ENCODE peak calls at places on chromosomes 5 and 9, in nine cellular contexts. One of them, this sample, is unnamed. For H3K27me3, the result is how much of the 10 kb centered on the place peaks cover.

GRCh38 chr5:127582723-127583370 is 65.4 kb downstream of the PRRC1 start:
- DNase-seq in brain microvascular endothelial cell: no peak
- DNase-seq in fibroblast of lung: peak
- DNase-seq in IMR-90: no peak
- DNase-seq in H9: no peak
- DNase-seq in heart left ventricle: no peak
- DNase-seq in right lobe of liver: no peak
- DNase-seq in PC-3: no peak
- DNase-seq in bronchial epithelial cell: no peak
- DNase-seq in this sample: no peak

GRCh38 chr5:100616981-100617380 is 81.8 kb downstream of the FAM174A start:
- DNase-seq in brain microvascular endothelial cell: no peak
- DNase-seq in fibroblast of lung: no peak
- DNase-seq in IMR-90: no peak
- DNase-seq in H9: no peak
- DNase-seq in heart left ventricle: no peak
- DNase-seq in right lobe of liver: no peak
- DNase-seq in PC-3: no peak
- DNase-seq in bronchial epithelial cell: no peak
- DNase-seq in this sample: no peak

GRCh38 chr9:20476912-20477311 is 145.4 kb downstream of the MLLT3 start:
- DNase-seq in brain microvascular endothelial cell: peak
- DNase-seq in fibroblast of lung: peak
- DNase-seq in IMR-90: no peak
- DNase-seq in H9: no peak
- DNase-seq in heart left ventricle: no peak
- DNase-seq in right lobe of liver: no peak
- DNase-seq in PC-3: no peak
- DNase-seq in bronchial epithelial cell: no peak
- DNase-seq in this sample: no peak

GRCh38 chr9:72807765-72808445 is 144.9 kb downstream of the ALDH1A1 start:
- DNase-seq in brain microvascular endothelial cell: no peak
- DNase-seq in fibroblast of lung: no peak
- DNase-seq in IMR-90: no peak
- DNase-seq in H9: peak
- DNase-seq in heart left ventricle: no peak
- DNase-seq in right lobe of liver: no peak
- DNase-seq in PC-3: peak
- DNase-seq in bronchial epithelial cell: peak
- DNase-seq in this sample: no peak

GRCh38 chr9:20315672-20316071 is 306.6 kb downstream of the MLLT3 start:
- DNase-seq in brain microvascular endothelial cell: peak
- DNase-seq in fibroblast of lung: peak
- DNase-seq in IMR-90: peak
- DNase-seq in H9: no peak
- DNase-seq in heart left ventricle: no peak
- DNase-seq in right lobe of liver: no peak
- DNase-seq in PC-3: peak
- DNase-seq in bronchial epithelial cell: peak
- DNase-seq in this sample: no peak

GRCh38 chr9:126615251-126615790 is 1.6 kb downstream of the LMX1B start:
- DNase-seq in brain microvascular endothelial cell: no peak
- DNase-seq in fibroblast of lung: peak
- DNase-seq in IMR-90: peak
- DNase-seq in H9: peak
- DNase-seq in heart left ventricle: peak
- DNase-seq in right lobe of liver: peak
- DNase-seq in PC-3: no peak
- DNase-seq in bronchial epithelial cell: peak
- DNase-seq in this sample: no peak

GRCh38 chr9:109114670-109115069 is 5.1 kb downstream of the TMEM245 start:
- DNase-seq in brain microvascular endothelial cell: no peak
- DNase-seq in fibroblast of lung: peak
- DNase-seq in IMR-90: peak
- DNase-seq in H9: no peak
- DNase-seq in heart left ventricle: no peak
- DNase-seq in right lobe of liver: no peak
- DNase-seq in PC-3: peak
- DNase-seq in bronchial epithelial cell: peak
- DNase-seq in this sample: no peak

GRCh38 chr5:136766456-136766855 is 401.1 kb upstream of the TRPC7 start:
- DNase-seq in brain microvascular endothelial cell: no peak
- DNase-seq in fibroblast of lung: no peak
- DNase-seq in IMR-90: no peak
- DNase-seq in H9: no peak
- DNase-seq in heart left ventricle: no peak
- DNase-seq in right lobe of liver: no peak
- DNase-seq in PC-3: peak
- DNase-seq in bronchial epithelial cell: peak
- DNase-seq in this sample: no peak

GRCh38 chr9:37575511-37575914 is 667 bp downstream of the FBXO10 start:
- DNase-seq in brain microvascular endothelial cell: no peak
- DNase-seq in fibroblast of lung: no peak
- DNase-seq in IMR-90: no peak
- DNase-seq in H9: no peak
- DNase-seq in heart left ventricle: no peak
- DNase-seq in right lobe of liver: no peak
- DNase-seq in PC-3: no peak
- DNase-seq in bronchial epithelial cell: no peak
- DNase-seq in this sample: no peak

GRCh38 chr5:33241826-33242225 is 198.9 kb upstream of the TARS1 start:
- DNase-seq in brain microvascular endothelial cell: no peak
- DNase-seq in fibroblast of lung: no peak
- DNase-seq in IMR-90: no peak
- DNase-seq in H9: no peak
- DNase-seq in heart left ventricle: no peak
- DNase-seq in right lobe of liver: no peak
- DNase-seq in PC-3: no peak
- DNase-seq in bronchial epithelial cell: no peak
- DNase-seq in this sample: no peak

GRCh38 chr9:129701054-129701453 is 35.6 kb downstream of the PRRX2 start:
- DNase-seq in brain microvascular endothelial cell: no peak
- DNase-seq in fibroblast of lung: no peak
- DNase-seq in IMR-90: no peak
- DNase-seq in H9: no peak
- DNase-seq in heart left ventricle: no peak
- DNase-seq in right lobe of liver: no peak
- DNase-seq in PC-3: no peak
- DNase-seq in bronchial epithelial cell: no peak
- DNase-seq in this sample: no peak

GRCh38 chr5:171906703-171907590 is 99.5 kb downstream of the FBXW11 start:
- DNase-seq in brain microvascular endothelial cell: no peak
- DNase-seq in fibroblast of lung: no peak
- DNase-seq in IMR-90: no peak
- DNase-seq in H9: no peak
- DNase-seq in heart left ventricle: no peak
- DNase-seq in right lobe of liver: no peak
- DNase-seq in PC-3: no peak
- DNase-seq in bronchial epithelial cell: no peak
- DNase-seq in this sample: no peak

GRCh38 chr5:58958701-58959100 is 375.8 kb downstream of the RAB3C start:
- DNase-seq in brain microvascular endothelial cell: no peak
- DNase-seq in fibroblast of lung: no peak
- DNase-seq in IMR-90: no peak
- DNase-seq in H9: no peak
- DNase-seq in heart left ventricle: no peak
- DNase-seq in right lobe of liver: no peak
- DNase-seq in PC-3: no peak
- DNase-seq in bronchial epithelial cell: no peak
- DNase-seq in this sample: no peak

GRCh38 chr5:136006164-136006563 is 22.6 kb upstream of the TGFBI start:
- DNase-seq in brain microvascular endothelial cell: peak
- DNase-seq in fibroblast of lung: peak
- DNase-seq in IMR-90: peak
- DNase-seq in H9: no peak
- DNase-seq in heart left ventricle: no peak
- DNase-seq in right lobe of liver: no peak
- DNase-seq in PC-3: no peak
- DNase-seq in bronchial epithelial cell: peak
- DNase-seq in this sample: no peak

GRCh38 chr5:15496886-15497285 is 3.1 kb upstream of the FBXL7 start:
- DNase-seq in brain microvascular endothelial cell: no peak
- DNase-seq in fibroblast of lung: no peak
- DNase-seq in IMR-90: no peak
- DNase-seq in H9: no peak
- DNase-seq in heart left ventricle: no peak
- DNase-seq in right lobe of liver: no peak
- DNase-seq in PC-3: no peak
- DNase-seq in bronchial epithelial cell: no peak
- DNase-seq in this sample: no peak

GRCh38 chr5:132815454-132815853 is 2.4 kb downstream of the SOWAHA start:
- DNase-seq in brain microvascular endothelial cell: no peak
- DNase-seq in fibroblast of lung: no peak
- DNase-seq in IMR-90: peak
- DNase-seq in H9: no peak
- DNase-seq in heart left ventricle: no peak
- DNase-seq in right lobe of liver: no peak
- DNase-seq in PC-3: peak
- DNase-seq in bronchial epithelial cell: no peak
- DNase-seq in this sample: no peak

GRCh38 chr9:86614871-86615849 is 260.9 kb upstream of the TUT7 start:
- DNase-seq in brain microvascular endothelial cell: peak
- DNase-seq in fibroblast of lung: peak
- DNase-seq in IMR-90: peak
- DNase-seq in H9: no peak
- DNase-seq in heart left ventricle: no peak
- DNase-seq in right lobe of liver: no peak
- DNase-seq in PC-3: peak
- DNase-seq in bronchial epithelial cell: peak
- DNase-seq in this sample: no peak

GRCh38 chr9:112012026-112012902 is 115.7 kb downstream of the UGCG start:
- DNase-seq in brain microvascular endothelial cell: peak
- DNase-seq in fibroblast of lung: peak
- DNase-seq in IMR-90: peak
- DNase-seq in H9: no peak
- DNase-seq in heart left ventricle: peak
- DNase-seq in right lobe of liver: peak
- DNase-seq in PC-3: peak
- DNase-seq in bronchial epithelial cell: peak
- DNase-seq in this sample: peak

DNA sequence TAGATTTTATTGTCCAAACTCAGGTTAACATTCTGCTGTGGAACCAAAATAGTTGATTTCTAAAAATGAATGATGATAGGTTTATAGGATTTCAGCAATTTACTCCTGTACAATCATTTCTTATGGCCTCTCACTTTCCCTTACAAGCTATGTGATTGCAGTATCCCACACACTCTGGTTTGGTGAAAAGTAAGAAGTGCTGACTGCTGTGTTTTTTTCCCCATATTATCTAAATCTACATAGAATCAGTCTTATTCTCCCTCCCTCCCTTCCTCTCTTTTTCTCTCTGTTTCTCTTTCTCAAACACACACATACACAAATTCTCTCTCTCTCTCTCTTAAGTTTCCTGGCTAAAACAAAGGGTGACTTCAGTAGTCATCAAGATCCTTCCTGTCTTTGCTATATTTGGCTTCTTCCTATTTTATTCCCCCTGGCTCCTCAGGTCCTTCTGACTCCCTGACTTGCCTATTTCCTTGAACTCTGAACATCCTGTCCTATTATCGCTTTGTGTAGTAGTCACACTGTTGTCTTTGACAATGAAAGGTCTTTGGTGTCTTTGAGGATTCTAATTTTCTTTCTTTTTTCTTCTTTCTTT is 55.9 kb upstream of the HAPLN1 start:
- DNase-seq in brain microvascular endothelial cell: no peak
- DNase-seq in fibroblast of lung: no peak
- DNase-seq in IMR-90: no peak
- DNase-seq in H9: no peak
- DNase-seq in heart left ventricle: no peak
- DNase-seq in right lobe of liver: no peak
- DNase-seq in PC-3: no peak
- DNase-seq in bronchial epithelial cell: no peak
- DNase-seq in this sample: no peak
- H3K27me3 ChIP-seq in brain microvascular endothelial cell: under half
- H3K27me3 ChIP-seq in fibroblast of lung: under half
- H3K27me3 ChIP-seq in IMR-90: under half
- H3K27me3 ChIP-seq in H9: under half
- H3K27me3 ChIP-seq in heart left ventricle: under half
- H3K27me3 ChIP-seq in right lobe of liver: under half
- H3K27me3 ChIP-seq in PC-3: under half
- H3K27me3 ChIP-seq in bronchial epithelial cell: under half
- H3K27me3 ChIP-seq in this sample: under half

DNA sequence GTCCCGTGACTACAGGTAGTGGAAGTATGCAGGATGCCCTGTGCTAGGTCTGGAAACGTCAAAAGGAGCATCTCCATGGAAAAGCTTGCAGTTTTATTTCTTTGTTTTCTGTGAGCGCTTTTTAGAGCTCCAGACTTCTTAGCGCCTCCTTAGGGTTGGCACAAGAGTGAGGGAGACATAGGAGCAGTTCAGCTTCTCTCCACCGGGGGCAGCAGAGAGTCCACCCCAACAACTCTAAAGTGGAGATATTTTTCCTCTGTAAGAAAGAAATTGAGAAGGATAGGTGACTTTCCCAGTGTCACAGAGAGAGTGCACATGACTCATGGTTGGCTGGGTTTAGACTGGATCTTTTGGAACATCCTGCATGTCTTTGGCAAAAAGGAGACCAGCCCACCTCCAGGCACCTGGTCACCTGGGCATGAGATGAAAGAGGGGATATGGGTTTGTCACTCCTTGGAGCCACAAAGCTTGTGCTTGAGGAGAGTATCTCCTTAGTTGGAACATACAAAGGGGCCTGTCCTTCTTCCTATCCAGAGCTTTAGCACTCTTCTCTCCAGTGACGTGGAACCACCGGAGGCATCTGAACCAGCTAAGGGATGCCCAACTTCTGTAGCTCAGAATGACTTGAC is 637.7 kb downstream of the SEMA5A start:
- DNase-seq in brain microvascular endothelial cell: peak
- DNase-seq in fibroblast of lung: peak
- DNase-seq in IMR-90: peak
- DNase-seq in H9: peak
- DNase-seq in heart left ventricle: no peak
- DNase-seq in right lobe of liver: no peak
- DNase-seq in PC-3: peak
- DNase-seq in bronchial epithelial cell: peak
- DNase-seq in this sample: no peak
- TF ChIP-seq CTCF in brain microvascular endothelial cell: peak
- TF ChIP-seq CTCF in fibroblast of lung: peak
- TF ChIP-seq CTCF in IMR-90: peak
- TF ChIP-seq CTCF in H9: peak
- TF ChIP-seq CTCF in heart left ventricle: peak
- TF ChIP-seq CTCF in right lobe of liver: peak
- TF ChIP-seq CTCF in PC-3: peak
- TF ChIP-seq CTCF in bronchial epithelial cell: peak
- TF ChIP-seq CTCF in this sample: peak

GRCh38 chr9:81705578-81705977 is 16.2 kb upstream of the TLE1 start:
- DNase-seq in brain microvascular endothelial cell: no peak
- DNase-seq in fibroblast of lung: no peak
- DNase-seq in IMR-90: no peak
- DNase-seq in H9: no peak
- DNase-seq in heart left ventricle: no peak
- DNase-seq in right lobe of liver: no peak
- DNase-seq in PC-3: no peak
- DNase-seq in bronchial epithelial cell: no peak
- DNase-seq in this sample: no peak
- H3K27me3 ChIP-seq in brain microvascular endothelial cell: under half
- H3K27me3 ChIP-seq in fibroblast of lung: under half
- H3K27me3 ChIP-seq in IMR-90: under half
- H3K27me3 ChIP-seq in H9: under half
- H3K27me3 ChIP-seq in heart left ventricle: under half
- H3K27me3 ChIP-seq in right lobe of liver: under half
- H3K27me3 ChIP-seq in PC-3: under half
- H3K27me3 ChIP-seq in bronchial epithelial cell: under half
- H3K27me3 ChIP-seq in this sample: under half

GRCh38 chr5:103031607-103032006 is 88.3 kb downstream of the GIN1 start:
- DNase-seq in brain microvascular endothelial cell: no peak
- DNase-seq in fibroblast of lung: no peak
- DNase-seq in IMR-90: no peak
- DNase-seq in H9: no peak
- DNase-seq in heart left ventricle: no peak
- DNase-seq in right lobe of liver: no peak
- DNase-seq in PC-3: peak
- DNase-seq in bronchial epithelial cell: no peak
- DNase-seq in this sample: no peak
- TF ChIP-seq CTCF in brain microvascular endothelial cell: peak
- TF ChIP-seq CTCF in fibroblast of lung: peak
- TF ChIP-seq CTCF in IMR-90: peak
- TF ChIP-seq CTCF in H9: peak
- TF ChIP-seq CTCF in heart left ventricle: no peak
- TF ChIP-seq CTCF in right lobe of liver: peak
- TF ChIP-seq CTCF in PC-3: peak
- TF ChIP-seq CTCF in bronchial epithelial cell: peak
- TF ChIP-seq CTCF in this sample: peak

This sample was measured in left ventricle myocardium inferior.